ENCODE peak calls at places on chromosome 9, in five cellular contexts. C, Y, E, S and Z are unnamed samples. For H3F3A, the result is how much of the 10 kb centered on the place peaks cover.

GRCh38 chr9:114404531-114404930 is 16.7 kb upstream of the AKNA start:
- DNase-seq in C (no peak), Y (no peak), E (no peak), S (no peak), Z (no peak)

GRCh38 chr9:96217756-96218693 is 84.0 kb downstream of the HSD17B3 start:
- DNase-seq in C (peak), Y (peak), E (peak), S (peak), Z (peak)

GRCh38 chr9:16704489-16705111 is 165.9 kb downstream of the BNC2 start:
- DNase-seq in C (peak), Y (peak), E (peak), S (peak), Z (no peak)

GRCh38 chr9:115849679-115850412 is 303.7 kb upstream of the PAPPA start:
- DNase-seq in C (no peak), Y (no peak), E (no peak), S (no peak), Z (peak)

GRCh38 chr9:114696814-114697544 is 15.0 kb upstream of the TEX48 start:
- DNase-seq in C (no peak), Y (no peak), E (no peak), S (no peak), Z (peak)

GRCh38 chr9:107784235-107784958 is 294.8 kb upstream of the KLF4 start:
- DNase-seq in C (no peak), Y (peak), E (no peak), S (no peak), Z (no peak)

GRCh38 chr9:29830815-29831214 is 2257.5 kb upstream of the C9orf72 start:
- DNase-seq in C (peak), Y (peak), E (peak), S (peak), Z (no peak)

GRCh38 chr9:137671721-137672120 is 52.9 kb downstream of the EHMT1 start:
- DNase-seq in C (no peak), Y (no peak), E (no peak), S (no peak), Z (no peak)

GRCh38 chr9:9521033-9521779 is 1091.6 kb downstream of the PTPRD start:
- DNase-seq in C (peak), Y (no peak), E (peak), S (no peak), Z (no peak)

GRCh38 chr9:75133396-75133795 is 45.1 kb downstream of the OSTF1 start:
- DNase-seq in C (peak), Y (no peak), E (no peak), S (no peak), Z (no peak)

GRCh38 chr9:23746317-23746716 is 79.7 kb downstream of the ELAVL2 start:
- DNase-seq in C (no peak), Y (no peak), E (no peak), S (no peak), Z (no peak)

GRCh38 chr9:109320734-109321448 is at the start of gene EPB41L4B:
- DNase-seq in C (peak), Y (peak), E (peak), S (peak), Z (peak)

GRCh38 chr9:6686396-6686795 is 40.9 kb upstream of the GLDC start:
- DNase-seq in C (no peak), Y (no peak), E (no peak), S (no peak), Z (no peak)

GRCh38 chr9:93223241-93224180 is 39.6 kb downstream of the WNK2 start:
- DNase-seq in C (no peak), Y (peak), E (no peak), S (peak), Z (no peak)

GRCh38 chr9:79799691-79800345 is 228.1 kb downstream of the TLE4 start:
- DNase-seq in C (no peak), Y (no peak), E (no peak), S (no peak), Z (no peak)

GRCh38 chr9:121741198-121741918 is 89.9 kb downstream of the DAB2IP start:
- DNase-seq in C (peak), Y (no peak), E (peak), S (no peak), Z (no peak)

GRCh38 chr9:126979461-126979860 is 64.9 kb downstream of the RALGPS1 start:
- DNase-seq in C (no peak), Y (no peak), E (no peak), S (no peak), Z (no peak)

GRCh38 chr9:107755267-107755666 is 265.7 kb upstream of the KLF4 start:
- DNase-seq in C (no peak), Y (peak), E (no peak), S (no peak), Z (no peak)

GRCh38 chr9:137449081-137449844 is 8.1 kb upstream of the ENTPD8 start:
- DNase-seq in C (no peak), Y (no peak), E (no peak), S (no peak), Z (no peak)

GRCh38 chr9:86943223-86943870 is 4.0 kb downstream of the GAS1 start:
- DNase-seq in C (no peak), Y (no peak), E (peak), S (no peak), Z (no peak)

GRCh38 chr9:86424246-86424891 is 70.2 kb upstream of the TUT7 start:
- DNase-seq in C (no peak), Y (no peak), E (no peak), S (no peak), Z (no peak)

GRCh38 chr9:137021979-137022619 is 5.9 kb downstream of the ABCA2 start:
- DNase-seq in C (peak), Y (peak), E (peak), S (peak), Z (peak)

GRCh38 chr9:16282216-16282615 is 588.3 kb downstream of the BNC2 start:
- DNase-seq in C (no peak), Y (no peak), E (no peak), S (no peak), Z (no peak)

GRCh38 chr9:105233836-105234235 is 10.6 kb upstream of the SLC44A1 start:
- DNase-seq in C (no peak), Y (no peak), E (no peak), S (no peak), Z (no peak)

GRCh38 chr9:89658401-89658800 is 53.6 kb downstream of the GADD45G start:
- DNase-seq in C (no peak), Y (no peak), E (no peak), S (no peak), Z (no peak)

GRCh38 chr9:76018244-76018643 is 127.8 kb downstream of the PCSK5 start:
- DNase-seq in C (no peak), Y (no peak), E (peak), S (no peak), Z (no peak)

GRCh38 chr9:71036501-71036900 is 84.9 kb downstream of the TRPM3 start:
- DNase-seq in C (no peak), Y (no peak), E (no peak), S (no peak), Z (no peak)

GRCh38 chr9:86202338-86202882 is 57.0 kb downstream of the C9orf153 start:
- DNase-seq in C (peak), Y (peak), E (peak), S (peak), Z (peak)

GRCh38 chr9:100011062-100011681 is 87.6 kb downstream of the ERP44 start:
- DNase-seq in C (peak), Y (peak), E (peak), S (peak), Z (peak)

GRCh38 chr9:81092057-81092456 is 597.3 kb downstream of the TLE1 start:
- DNase-seq in C (no peak), Y (no peak), E (no peak), S (no peak), Z (no peak)

GRCh38 chr9:78235296-78235770 is 542 bp upstream of the CEP78 start:
- DNase-seq in C (peak), Y (no peak), E (no peak), S (peak), Z (peak)

GRCh38 chr9:132760057-132760456 is 89.8 kb downstream of the GTF3C4 start:
- DNase-seq in C (no peak), Y (no peak), E (no peak), S (no peak), Z (no peak)

GRCh38 chr9:70030156-70030555 is 13.5 kb upstream of the MAMDC2 start:
- DNase-seq in C (no peak), Y (no peak), E (no peak), S (no peak), Z (no peak)

GRCh38 chr9:97307091-97307490 is 368 bp upstream of the CCDC180 start:
- DNase-seq in C (peak), Y (peak), E (peak), S (peak), Z (no peak)

GRCh38 chr9:85212887-85213286 is 528.9 kb downstream of the AGTPBP1 start:
- DNase-seq in C (no peak), Y (no peak), E (no peak), S (no peak), Z (no peak)

GRCh38 chr9:91902465-91903125 is 47.4 kb downstream of the ROR2 start:
- DNase-seq in C (no peak), Y (no peak), E (no peak), S (no peak), Z (no peak)

GRCh38 chr9:115118471-115119156 is 657 bp upstream of the TNC start:
- DNase-seq in C (peak), Y (peak), E (peak), S (peak), Z (no peak)

GRCh38 chr9:20981486-20981885 is 50.0 kb downstream of the HACD4 start:
- DNase-seq in C (no peak), Y (peak), E (no peak), S (no peak), Z (no peak)

GRCh38 chr9:35733109-35733541 is 659 bp downstream of the CREB3 start:
- DNase-seq in C (peak), Y (peak), E (peak), S (peak), Z (peak)
- TF ChIP-seq CTCF in C (peak), Y (no peak), E (no peak), S (peak), Z (no peak)

DNA sequence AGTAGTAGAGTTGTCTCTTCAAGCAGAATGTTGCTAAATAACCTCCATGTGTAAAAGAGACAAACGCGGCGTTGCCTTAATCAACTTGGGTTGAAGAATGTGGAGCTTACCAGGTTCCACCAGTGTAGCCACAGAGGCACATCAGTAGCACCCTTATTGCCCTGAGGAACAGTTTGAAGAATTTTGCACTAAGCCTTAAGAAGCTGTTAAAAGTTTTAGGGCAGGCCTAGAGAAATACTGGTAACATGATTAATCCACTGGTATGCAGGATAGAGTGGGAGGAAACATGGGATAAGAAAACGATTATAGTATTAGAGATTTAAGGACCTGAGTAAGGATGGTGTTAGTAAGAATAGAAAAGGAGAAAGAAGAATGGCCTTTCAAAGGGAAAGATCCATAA is 100.6 kb downstream of the ZCCHC7 start:
- DNase-seq in C (no peak), Y (no peak), E (no peak), S (no peak), Z (no peak)
- H3F3A ChIP-seq in C (under half), Y (under half), E (under half), S (under half), Z (under half)

GRCh38 chr9:135439916-135440315 is 39.7 kb upstream of the PPP1R26 start:
- DNase-seq in C (no peak), Y (no peak), E (no peak), S (no peak), Z (no peak)

GRCh38 chr9:135443811-135444470 is 35.6 kb upstream of the PPP1R26 start:
- DNase-seq in C (peak), Y (no peak), E (no peak), S (no peak), Z (no peak)

GRCh38 chr9:135437259-135437658 is 42.3 kb upstream of the PPP1R26 start:
- DNase-seq in C (no peak), Y (no peak), E (no peak), S (no peak), Z (no peak)

DNA sequence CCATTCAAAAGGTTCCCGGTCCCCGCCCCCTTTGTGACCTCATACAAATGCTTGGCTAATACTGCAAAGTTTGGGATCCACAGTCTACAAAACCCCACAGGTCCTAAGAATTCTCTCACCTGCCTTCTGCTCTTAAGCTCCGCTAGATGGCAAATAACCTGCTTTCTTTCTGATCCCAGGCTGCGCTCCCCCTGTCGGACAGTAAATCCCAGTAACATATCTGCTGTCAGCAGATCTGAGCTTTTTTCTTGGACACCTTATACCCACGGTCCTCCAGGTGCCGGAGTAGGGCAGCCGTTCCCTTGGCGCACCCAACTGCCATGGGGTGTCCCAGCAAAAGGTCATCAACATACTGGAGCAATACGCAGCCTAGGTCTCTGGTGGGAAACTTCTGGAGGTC is 39.0 kb upstream of the PPP1R26 start:
- DNase-seq in C (no peak), Y (no peak), E (peak), S (no peak), Z (peak)
- TF ChIP-seq CTCF in C (no peak), Y (no peak), E (no peak), S (no peak), Z (peak)

DNA sequence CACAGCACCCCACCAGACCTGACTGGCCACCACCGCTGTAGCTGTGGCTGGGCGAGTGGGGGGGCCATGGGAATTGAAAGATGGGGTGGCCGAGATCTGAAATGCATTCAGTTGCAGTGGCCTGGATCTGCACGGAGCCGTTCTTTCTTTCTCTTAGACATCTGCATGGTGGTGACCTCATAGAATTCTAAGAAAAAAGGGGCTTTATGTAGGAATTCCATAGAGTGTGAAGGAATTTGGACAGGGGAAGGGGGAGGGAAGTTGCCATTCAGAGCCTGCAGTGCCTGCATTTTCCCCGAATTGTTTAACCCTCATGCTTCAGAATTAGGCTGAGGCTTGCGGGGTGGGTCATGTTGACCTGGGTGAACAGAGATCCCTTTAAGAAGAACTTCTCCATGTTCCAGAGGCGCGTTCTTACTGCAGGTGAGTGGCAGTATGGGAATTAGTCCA is 4.9 kb downstream of the NEK6 start:
- DNase-seq in C (peak), Y (no peak), E (peak), S (no peak), Z (no peak)
- H3F3A ChIP-seq in C (under half), Y (under half), E (under half), S (half or more), Z (under half)

GRCh38 chr9:33742519-33742918 is 52.8 kb upstream of the PRSS3 start:
- DNase-seq in C (no peak), Y (no peak), E (peak), S (no peak), Z (peak)
- TF ChIP-seq CTCF in C (no peak), Y (peak), E (peak), S (no peak), Z (peak)

GRCh38 chr9:72552356-72552755 is 30.9 kb downstream of the TMC1 start:
- DNase-seq in C (no peak), Y (no peak), E (no peak), S (no peak), Z (no peak)

GRCh38 chr9:72557549-72557948 is 36.1 kb downstream of the TMC1 start:
- DNase-seq in C (no peak), Y (peak), E (peak), S (no peak), Z (no peak)

GRCh38 chr9:72560086-72560485 is 38.7 kb downstream of the TMC1 start:
- DNase-seq in C (no peak), Y (no peak), E (no peak), S (no peak), Z (no peak)

GRCh38 chr9:72551306-72551705 is 29.9 kb downstream of the TMC1 start:
- DNase-seq in C (no peak), Y (no peak), E (no peak), S (no peak), Z (no peak)

GRCh38 chr9:72554221-72554641 is 32.8 kb downstream of the TMC1 start:
- DNase-seq in C (no peak), Y (peak), E (no peak), S (no peak), Z (no peak)
- H3F3A ChIP-seq in C (under half), Y (half or more), E (under half), S (under half), Z (under half)

GRCh38 chr9:14031015-14031414 is 282.9 kb downstream of the NFIB start:
- DNase-seq in C (peak), Y (no peak), E (peak), S (no peak), Z (no peak)
- TF ChIP-seq CTCF in C (peak), Y (no peak), E (peak), S (no peak), Z (no peak)

GRCh38 chr9:88396836-88397577 is 8.8 kb downstream of the SPIN1 start:
- DNase-seq in C (no peak), Y (no peak), E (no peak), S (no peak), Z (no peak)

GRCh38 chr9:88403340-88403739 is 15.1 kb downstream of the SPIN1 start:
- DNase-seq in C (no peak), Y (no peak), E (no peak), S (no peak), Z (no peak)

GRCh38 chr9:88398016-88398415 is 9.8 kb downstream of the SPIN1 start:
- DNase-seq in C (no peak), Y (no peak), E (no peak), S (no peak), Z (no peak)

GRCh38 chr9:88400021-88400420 is 11.8 kb downstream of the SPIN1 start:
- DNase-seq in C (no peak), Y (peak), E (no peak), S (no peak), Z (no peak)
- H3F3A ChIP-seq in C (under half), Y (under half), E (under half), S (under half), Z (under half)

GRCh38 chr9:124122813-124123462 is 111.4 kb downstream of the LHX2 start:
- DNase-seq in C (no peak), Y (no peak), E (no peak), S (peak), Z (no peak)
- TF ChIP-seq CTCF in C (peak), Y (peak), E (peak), S (peak), Z (peak)

GRCh38 chr9:134835987-134836386 is 44.6 kb upstream of the FCN2 start:
- DNase-seq in C (no peak), Y (no peak), E (no peak), S (no peak), Z (no peak)
- H3F3A ChIP-seq in C (under half), Y (under half), E (under half), S (under half), Z (under half)